ENCODE peak calls at places on chromosomes 2 and 18, in nine cellular contexts. One of them, this sample, is unnamed.

GRCh38 chr2:174985624-174986023 is 19.6 kb downstream of the CHN1 start:
- DNase-seq in brain microvascular endothelial cell: no peak
- DNase-seq in pancreas: no peak
- DNase-seq in nephron progenitor cell: no peak
- DNase-seq in dorsolateral prefrontal cortex: no peak
- DNase-seq in lower leg skin: no peak
- DNase-seq in endothelial cell: no peak
- DNase-seq in H1: no peak
- DNase-seq in CD8-positive, alpha-beta T cell: no peak
- DNase-seq in this sample: no peak

GRCh38 chr18:68779169-68779568 is 18.7 kb upstream of the CCDC102B start:
- DNase-seq in brain microvascular endothelial cell: no peak
- DNase-seq in pancreas: no peak
- DNase-seq in nephron progenitor cell: no peak
- DNase-seq in dorsolateral prefrontal cortex: no peak
- DNase-seq in lower leg skin: no peak
- DNase-seq in endothelial cell: no peak
- DNase-seq in H1: no peak
- DNase-seq in CD8-positive, alpha-beta T cell: no peak
- DNase-seq in this sample: no peak

GRCh38 chr2:95351080-95351915 is 51.2 kb upstream of the FAHD2A start:
- DNase-seq in brain microvascular endothelial cell: no peak
- DNase-seq in pancreas: peak
- DNase-seq in nephron progenitor cell: no peak
- DNase-seq in dorsolateral prefrontal cortex: peak
- DNase-seq in lower leg skin: peak
- DNase-seq in endothelial cell: no peak
- DNase-seq in H1: no peak
- DNase-seq in CD8-positive, alpha-beta T cell: no peak
- DNase-seq in this sample: no peak

GRCh38 chr2:216687646-216688045 is 7.7 kb downstream of the IGFBP5 start:
- DNase-seq in brain microvascular endothelial cell: no peak
- DNase-seq in pancreas: no peak
- DNase-seq in nephron progenitor cell: peak
- DNase-seq in dorsolateral prefrontal cortex: no peak
- DNase-seq in lower leg skin: peak
- DNase-seq in endothelial cell: peak
- DNase-seq in H1: no peak
- DNase-seq in CD8-positive, alpha-beta T cell: no peak
- DNase-seq in this sample: no peak

GRCh38 chr2:147996828-147997227 is 23.7 kb downstream of the ORC4 start:
- DNase-seq in brain microvascular endothelial cell: no peak
- DNase-seq in pancreas: no peak
- DNase-seq in nephron progenitor cell: no peak
- DNase-seq in dorsolateral prefrontal cortex: no peak
- DNase-seq in lower leg skin: no peak
- DNase-seq in endothelial cell: no peak
- DNase-seq in H1: no peak
- DNase-seq in CD8-positive, alpha-beta T cell: no peak
- DNase-seq in this sample: no peak

GRCh38 chr2:63035686-63036085 is 14.9 kb upstream of the OTX1 start:
- DNase-seq in brain microvascular endothelial cell: no peak
- DNase-seq in pancreas: no peak
- DNase-seq in nephron progenitor cell: no peak
- DNase-seq in dorsolateral prefrontal cortex: no peak
- DNase-seq in lower leg skin: no peak
- DNase-seq in endothelial cell: no peak
- DNase-seq in H1: no peak
- DNase-seq in CD8-positive, alpha-beta T cell: no peak
- DNase-seq in this sample: no peak

GRCh38 chr2:73176205-73176880 is 26.0 kb upstream of the NOTO start:
- DNase-seq in brain microvascular endothelial cell: no peak
- DNase-seq in pancreas: peak
- DNase-seq in nephron progenitor cell: peak
- DNase-seq in dorsolateral prefrontal cortex: no peak
- DNase-seq in lower leg skin: no peak
- DNase-seq in endothelial cell: no peak
- DNase-seq in H1: no peak
- DNase-seq in CD8-positive, alpha-beta T cell: no peak
- DNase-seq in this sample: peak

GRCh38 chr2:36433311-36434217 is 78.0 kb downstream of the CRIM1 start:
- DNase-seq in brain microvascular endothelial cell: peak
- DNase-seq in pancreas: no peak
- DNase-seq in nephron progenitor cell: no peak
- DNase-seq in dorsolateral prefrontal cortex: peak
- DNase-seq in lower leg skin: peak
- DNase-seq in endothelial cell: no peak
- DNase-seq in H1: no peak
- DNase-seq in CD8-positive, alpha-beta T cell: no peak
- DNase-seq in this sample: no peak

GRCh38 chr2:32423536-32423935 is 66.7 kb downstream of the BIRC6 start:
- DNase-seq in brain microvascular endothelial cell: peak
- DNase-seq in pancreas: no peak
- DNase-seq in nephron progenitor cell: no peak
- DNase-seq in dorsolateral prefrontal cortex: no peak
- DNase-seq in lower leg skin: no peak
- DNase-seq in endothelial cell: no peak
- DNase-seq in H1: no peak
- DNase-seq in CD8-positive, alpha-beta T cell: no peak
- DNase-seq in this sample: no peak

GRCh38 chr2:127408004-127408806 is 10.0 kb upstream of the PROC start:
- DNase-seq in brain microvascular endothelial cell: peak
- DNase-seq in pancreas: peak
- DNase-seq in nephron progenitor cell: peak
- DNase-seq in dorsolateral prefrontal cortex: peak
- DNase-seq in lower leg skin: peak
- DNase-seq in endothelial cell: peak
- DNase-seq in H1: no peak
- DNase-seq in CD8-positive, alpha-beta T cell: peak
- DNase-seq in this sample: peak

GRCh38 chr2:239275871-239276812 is 124.7 kb downstream of the HDAC4 start:
- DNase-seq in brain microvascular endothelial cell: no peak
- DNase-seq in pancreas: no peak
- DNase-seq in nephron progenitor cell: no peak
- DNase-seq in dorsolateral prefrontal cortex: peak
- DNase-seq in lower leg skin: peak
- DNase-seq in endothelial cell: no peak
- DNase-seq in H1: no peak
- DNase-seq in CD8-positive, alpha-beta T cell: no peak
- DNase-seq in this sample: no peak

GRCh38 chr2:70707706-70708105 is 60.3 kb downstream of the ADD2 start:
- DNase-seq in brain microvascular endothelial cell: no peak
- DNase-seq in pancreas: no peak
- DNase-seq in nephron progenitor cell: no peak
- DNase-seq in dorsolateral prefrontal cortex: no peak
- DNase-seq in lower leg skin: peak
- DNase-seq in endothelial cell: no peak
- DNase-seq in H1: no peak
- DNase-seq in CD8-positive, alpha-beta T cell: no peak
- DNase-seq in this sample: no peak

GRCh38 chr2:215567504-215567903 is 131.6 kb upstream of the FN1 start:
- DNase-seq in brain microvascular endothelial cell: no peak
- DNase-seq in pancreas: no peak
- DNase-seq in nephron progenitor cell: no peak
- DNase-seq in dorsolateral prefrontal cortex: no peak
- DNase-seq in lower leg skin: no peak
- DNase-seq in endothelial cell: no peak
- DNase-seq in H1: no peak
- DNase-seq in CD8-positive, alpha-beta T cell: no peak
- DNase-seq in this sample: peak

GRCh38 chr18:79502785-79503184 is 107.1 kb downstream of the NFATC1 start:
- DNase-seq in brain microvascular endothelial cell: no peak
- DNase-seq in pancreas: peak
- DNase-seq in nephron progenitor cell: no peak
- DNase-seq in dorsolateral prefrontal cortex: no peak
- DNase-seq in lower leg skin: no peak
- DNase-seq in endothelial cell: no peak
- DNase-seq in H1: no peak
- DNase-seq in CD8-positive, alpha-beta T cell: no peak
- DNase-seq in this sample: no peak

GRCh38 chr2:55518846-55519167 is 711 bp upstream of the CFAP36 start:
- DNase-seq in brain microvascular endothelial cell: no peak
- DNase-seq in pancreas: no peak
- DNase-seq in nephron progenitor cell: no peak
- DNase-seq in dorsolateral prefrontal cortex: no peak
- DNase-seq in lower leg skin: no peak
- DNase-seq in endothelial cell: no peak
- DNase-seq in H1: no peak
- DNase-seq in CD8-positive, alpha-beta T cell: no peak
- DNase-seq in this sample: peak

GRCh38 chr2:128533101-128533500 is 214.4 kb upstream of the HS6ST1 start:
- DNase-seq in brain microvascular endothelial cell: no peak
- DNase-seq in pancreas: no peak
- DNase-seq in nephron progenitor cell: no peak
- DNase-seq in dorsolateral prefrontal cortex: no peak
- DNase-seq in lower leg skin: no peak
- DNase-seq in endothelial cell: no peak
- DNase-seq in H1: no peak
- DNase-seq in CD8-positive, alpha-beta T cell: no peak
- DNase-seq in this sample: no peak

DNA sequence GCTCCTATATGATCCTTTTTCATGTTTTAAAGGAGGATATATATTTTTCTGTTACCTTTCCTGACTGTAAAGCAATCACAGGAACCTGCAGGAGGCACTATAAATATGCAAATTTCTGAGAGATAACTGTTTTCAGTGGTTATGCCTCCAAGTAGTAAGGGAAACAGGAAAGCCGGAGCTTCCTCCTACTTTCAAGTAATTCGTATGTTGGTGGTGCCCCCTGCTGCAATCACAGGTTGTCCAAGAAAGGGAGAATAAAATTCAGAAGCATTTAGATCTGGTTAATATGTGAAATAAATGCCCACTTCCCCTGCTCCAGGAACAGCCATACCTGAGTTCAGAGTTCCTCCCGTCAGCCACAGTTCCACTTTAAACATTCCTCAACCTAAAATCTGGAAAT is 12.0 kb upstream of the BCL11A start:
- DNase-seq in brain microvascular endothelial cell: no peak
- DNase-seq in pancreas: no peak
- DNase-seq in nephron progenitor cell: peak
- DNase-seq in dorsolateral prefrontal cortex: no peak
- DNase-seq in lower leg skin: no peak
- DNase-seq in endothelial cell: peak
- DNase-seq in H1: no peak
- DNase-seq in CD8-positive, alpha-beta T cell: no peak
- DNase-seq in this sample: no peak
- TF ChIP-seq CTCF in brain microvascular endothelial cell: peak
- TF ChIP-seq CTCF in pancreas: peak
- TF ChIP-seq CTCF in nephron progenitor cell: peak
- TF ChIP-seq CTCF in dorsolateral prefrontal cortex: peak
- TF ChIP-seq CTCF in lower leg skin: no peak
- TF ChIP-seq CTCF in endothelial cell: no peak
- TF ChIP-seq CTCF in H1: peak
- TF ChIP-seq CTCF in CD8-positive, alpha-beta T cell: no peak
- TF ChIP-seq CTCF in this sample: no peak

GRCh38 chr18:59300676-59301285 is 17.7 kb downstream of the CPLX4 start:
- DNase-seq in brain microvascular endothelial cell: no peak
- DNase-seq in pancreas: no peak
- DNase-seq in nephron progenitor cell: no peak
- DNase-seq in dorsolateral prefrontal cortex: no peak
- DNase-seq in lower leg skin: no peak
- DNase-seq in endothelial cell: no peak
- DNase-seq in H1: no peak
- DNase-seq in CD8-positive, alpha-beta T cell: no peak
- DNase-seq in this sample: no peak

GRCh38 chr18:59303656-59304055 is 14.8 kb downstream of the CPLX4 start:
- DNase-seq in brain microvascular endothelial cell: no peak
- DNase-seq in pancreas: no peak
- DNase-seq in nephron progenitor cell: no peak
- DNase-seq in dorsolateral prefrontal cortex: no peak
- DNase-seq in lower leg skin: no peak
- DNase-seq in endothelial cell: no peak
- DNase-seq in H1: no peak
- DNase-seq in CD8-positive, alpha-beta T cell: no peak
- DNase-seq in this sample: no peak

GRCh38 chr18:59301974-59302373 is 16.5 kb downstream of the CPLX4 start:
- DNase-seq in brain microvascular endothelial cell: no peak
- DNase-seq in pancreas: no peak
- DNase-seq in nephron progenitor cell: no peak
- DNase-seq in dorsolateral prefrontal cortex: no peak
- DNase-seq in lower leg skin: no peak
- DNase-seq in endothelial cell: no peak
- DNase-seq in H1: no peak
- DNase-seq in CD8-positive, alpha-beta T cell: no peak
- DNase-seq in this sample: no peak

GRCh38 chr18:59305295-59305694 is 13.2 kb downstream of the CPLX4 start:
- DNase-seq in brain microvascular endothelial cell: no peak
- DNase-seq in pancreas: no peak
- DNase-seq in nephron progenitor cell: no peak
- DNase-seq in dorsolateral prefrontal cortex: no peak
- DNase-seq in lower leg skin: no peak
- DNase-seq in endothelial cell: no peak
- DNase-seq in H1: no peak
- DNase-seq in CD8-positive, alpha-beta T cell: no peak
- DNase-seq in this sample: no peak

DNA sequence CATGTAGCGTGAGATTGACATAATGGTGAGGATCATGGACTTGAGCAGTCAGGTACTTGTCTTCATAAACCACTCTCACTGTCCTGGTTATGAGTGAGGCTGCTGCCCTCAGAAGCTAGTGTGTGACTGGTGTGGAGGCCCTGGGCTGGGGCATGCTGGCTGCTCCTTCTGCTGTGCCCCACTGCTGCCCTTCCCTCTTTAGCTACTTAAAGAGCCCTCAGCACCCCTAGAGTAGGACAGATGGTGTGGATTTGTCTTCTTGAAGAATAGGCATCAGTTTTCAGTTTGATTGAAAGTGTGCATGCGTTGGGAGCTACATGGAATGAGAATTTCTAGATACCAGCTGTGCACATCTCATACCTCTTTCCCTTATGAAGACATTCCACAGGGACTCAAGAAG is 15.4 kb downstream of the CPLX4 start:
- DNase-seq in brain microvascular endothelial cell: no peak
- DNase-seq in pancreas: no peak
- DNase-seq in nephron progenitor cell: no peak
- DNase-seq in dorsolateral prefrontal cortex: no peak
- DNase-seq in lower leg skin: no peak
- DNase-seq in endothelial cell: no peak
- DNase-seq in H1: no peak
- DNase-seq in CD8-positive, alpha-beta T cell: no peak
- DNase-seq in this sample: no peak
- TF ChIP-seq CTCF in brain microvascular endothelial cell: no peak
- TF ChIP-seq CTCF in pancreas: no peak
- TF ChIP-seq CTCF in nephron progenitor cell: no peak
- TF ChIP-seq CTCF in dorsolateral prefrontal cortex: no peak
- TF ChIP-seq CTCF in lower leg skin: no peak
- TF ChIP-seq CTCF in endothelial cell: no peak
- TF ChIP-seq CTCF in H1: no peak
- TF ChIP-seq CTCF in CD8-positive, alpha-beta T cell: no peak
- TF ChIP-seq CTCF in this sample: no peak

GRCh38 chr18:46338213-46338612 is 234.0 kb downstream of the HAUS1 start:
- DNase-seq in brain microvascular endothelial cell: no peak
- DNase-seq in pancreas: no peak
- DNase-seq in nephron progenitor cell: peak
- DNase-seq in dorsolateral prefrontal cortex: no peak
- DNase-seq in lower leg skin: no peak
- DNase-seq in endothelial cell: no peak
- DNase-seq in H1: no peak
- DNase-seq in CD8-positive, alpha-beta T cell: no peak
- DNase-seq in this sample: no peak
- TF ChIP-seq CTCF in brain microvascular endothelial cell: no peak
- TF ChIP-seq CTCF in pancreas: no peak
- TF ChIP-seq CTCF in nephron progenitor cell: no peak
- TF ChIP-seq CTCF in dorsolateral prefrontal cortex: no peak
- TF ChIP-seq CTCF in lower leg skin: no peak
- TF ChIP-seq CTCF in endothelial cell: no peak
- TF ChIP-seq CTCF in H1: no peak
- TF ChIP-seq CTCF in CD8-positive, alpha-beta T cell: no peak
- TF ChIP-seq CTCF in this sample: no peak

GRCh38 chr18:28715206-28715605 is 538.3 kb upstream of the CDH2 start:
- DNase-seq in brain microvascular endothelial cell: no peak
- DNase-seq in pancreas: no peak
- DNase-seq in nephron progenitor cell: no peak
- DNase-seq in dorsolateral prefrontal cortex: no peak
- DNase-seq in lower leg skin: no peak
- DNase-seq in endothelial cell: no peak
- DNase-seq in H1: no peak
- DNase-seq in CD8-positive, alpha-beta T cell: no peak
- DNase-seq in this sample: no peak
- TF ChIP-seq CTCF in brain microvascular endothelial cell: no peak
- TF ChIP-seq CTCF in pancreas: no peak
- TF ChIP-seq CTCF in nephron progenitor cell: no peak
- TF ChIP-seq CTCF in dorsolateral prefrontal cortex: no peak
- TF ChIP-seq CTCF in lower leg skin: no peak
- TF ChIP-seq CTCF in endothelial cell: no peak
- TF ChIP-seq CTCF in H1: no peak
- TF ChIP-seq CTCF in CD8-positive, alpha-beta T cell: no peak
- TF ChIP-seq CTCF in this sample: no peak

This sample was measured in GM20000.